ENCODE peak calls at places on chromosomes 1 and 21, in nine cellular contexts. Z is endodermal cell; S is AG08396; L is neural crest cell; V is sciatic nerve; W is activated CD4-positive, alpha-beta T cell treated with anti-CD3 and anti-CD28 coated beads for 24 hours; N is neural progenitor cell; E is tibial artery; T is progenitor cell of endocrine pancreas. Y is an unnamed sample.

GRCh38 chr21:26095131-26095530 is 75.4 kb downstream of the APP start:
- DNase-seq in Z (no peak), S (no peak), L (no peak), V (no peak), W (no peak), N (no peak), E (no peak), T (no peak), Y (no peak)

GRCh38 chr1:246213947-246214346 is 293.1 kb downstream of the SMYD3 start:
- DNase-seq in Z (no peak), S (no peak), L (no peak), V (no peak), W (no peak), N (no peak), E (no peak), T (no peak), Y (no peak)

GRCh38 chr1:31795801-31796621 is 19.8 kb downstream of the SPOCD1 start:
- DNase-seq in Z (no peak), S (peak; percentile 63), L (no peak), V (peak; percentile 64), W (no peak), N (no peak), E (peak; percentile 23), T (no peak), Y (no peak)

GRCh38 chr1:179205284-179205683 is 24.2 kb downstream of the ABL2 start:
- DNase-seq in Z (no peak), S (no peak), L (no peak), V (no peak), W (no peak), N (no peak), E (no peak), T (no peak), Y (no peak)

GRCh38 chr1:61797045-61797755 is 54.9 kb downstream of the PATJ start:
- DNase-seq in Z (no peak), S (no peak), L (no peak), V (no peak), W (no peak), N (no peak), E (no peak), T (no peak), Y (no peak)

GRCh38 chr1:37474697-37475379 is 458 bp downstream of the ZC3H12A start:
- DNase-seq in Z (no peak), S (peak; percentile 57), L (no peak), V (peak; percentile 72), W (no peak), N (no peak), E (no peak), T (peak; percentile 27), Y (peak; percentile 42)

GRCh38 chr1:19825298-19825697 is 10.2 kb upstream of the RNF186 start:
- DNase-seq in Z (peak; percentile 90), S (no peak), L (no peak), V (no peak), W (no peak), N (peak; percentile 31), E (no peak), T (no peak), Y (no peak)

GRCh38 chr1:38585038-38585420 is 274.5 kb downstream of the RRAGC start:
- DNase-seq in Z (no peak), S (no peak), L (no peak), V (no peak), W (no peak), N (no peak), E (no peak), T (no peak), Y (no peak)

GRCh38 chr1:239268007-239268406 is 118.4 kb upstream of the CHRM3 start:
- DNase-seq in Z (no peak), S (no peak), L (no peak), V (no peak), W (no peak), N (no peak), E (no peak), T (no peak), Y (no peak)

GRCh38 chr21:38777521-38777920 is 28.2 kb upstream of the ETS2 start:
- DNase-seq in Z (no peak), S (no peak), L (no peak), V (no peak), W (no peak), N (no peak), E (no peak), T (no peak), Y (no peak)

GRCh38 chr1:201885531-201886075 is 3.1 kb upstream of the SHISA4 start:
- DNase-seq in Z (peak; percentile 73), S (peak; percentile 77), L (no peak), V (no peak), W (no peak), N (no peak), E (no peak), T (no peak), Y (no peak)

GRCh38 chr1:31760901-31761470 is 3.2 kb downstream of the ADGRB2 start:
- DNase-seq in Z (peak; percentile 89), S (peak; percentile 93), L (peak; percentile 62), V (peak; percentile 76), W (no peak), N (peak; percentile 85), E (peak; percentile 49), T (peak; percentile 45), Y (peak; percentile 73)